ENCODE peak calls at places on chromosomes 7 and 10, in ten cellular contexts. A is lung, U is left ventricle myocardium inferior, W is lower lobe of right lung, E is epithelial cell of esophagus, Z is fibroblast of mammary gland, J is HFF-Myc, O is IMR-90, C is fibroblast of lung, K is pancreas. B is an unnamed sample.

GRCh38 chr10:75496191-75496567 is 64.8 kb downstream of the LRMDA start:
- DNase-seq in A (no peak), U (no peak), W (no peak), E (no peak), Z (no peak), J (no peak), O (no peak), C (no peak), K (no peak), B (no peak)

GRCh38 chr7:77699056-77699455 is 2.8 kb downstream of the RSBN1L start:
- DNase-seq in A (no peak), U (no peak), W (no peak), E (peak), Z (no peak), J (no peak), O (no peak), C (no peak), K (no peak), B (no peak)

GRCh38 chr10:79314761-79315601 is 32.3 kb upstream of the PPIF start:
- DNase-seq in A (no peak), U (no peak), W (peak), E (no peak), Z (peak), J (no peak), O (no peak), C (no peak), K (no peak), B (no peak)

GRCh38 chr10:89792187-89792586 is 90.8 kb downstream of the KIF20B start:
- DNase-seq in A (no peak), U (no peak), W (no peak), E (peak), Z (peak), J (no peak), O (peak), C (peak), K (no peak), B (no peak)

GRCh38 chr7:46146454-46147255 is 225.6 kb upstream of the IGFBP3 start:
- DNase-seq in A (no peak), U (peak), W (no peak), E (no peak), Z (peak), J (no peak), O (peak), C (peak), K (no peak), B (no peak)

GRCh38 chr10:90751107-90751997 is 106.5 kb downstream of the HTR7 start:
- DNase-seq in A (no peak), U (no peak), W (no peak), E (peak), Z (peak), J (no peak), O (peak), C (peak), K (no peak), B (peak)

GRCh38 chr10:3763852-3764625 is 21.0 kb downstream of the KLF6 start:
- DNase-seq in A (no peak), U (no peak), W (no peak), E (peak), Z (peak), J (no peak), O (peak), C (peak), K (no peak), B (no peak)

GRCh38 chr10:117830832-117831231 is 215.9 kb downstream of the RAB11FIP2 start:
- DNase-seq in A (peak), U (no peak), W (no peak), E (no peak), Z (no peak), J (no peak), O (no peak), C (no peak), K (no peak), B (no peak)

GRCh38 chr7:118802726-118803125 is 578.2 kb downstream of the ANKRD7 start:
- DNase-seq in A (no peak), U (no peak), W (no peak), E (no peak), Z (no peak), J (no peak), O (no peak), C (no peak), K (no peak), B (no peak)

GRCh38 chr7:17206354-17206905 is 92.0 kb upstream of the AHR start:
- DNase-seq in A (no peak), U (no peak), W (no peak), E (peak), Z (no peak), J (no peak), O (no peak), C (no peak), K (no peak), B (no peak)

GRCh38 chr7:42340462-42340861 is 103.5 kb upstream of the GLI3 start:
- DNase-seq in A (peak), U (no peak), W (no peak), E (no peak), Z (no peak), J (no peak), O (no peak), C (peak), K (no peak), B (no peak)

GRCh38 chr7:63054191-63054661 is 944.4 kb upstream of the ZNF722 start:
- DNase-seq in A (no peak), U (no peak), W (no peak), E (no peak), Z (no peak), J (no peak), O (no peak), C (no peak), K (no peak), B (no peak)

GRCh38 chr10:69801434-69802315 is at the start of gene COL13A1:
- DNase-seq in A (no peak), U (peak), W (peak), E (peak), Z (peak), J (peak), O (peak), C (peak), K (no peak), B (peak)

GRCh38 chr7:33774762-33775523 is 130.4 kb upstream of the BMPER start:
- DNase-seq in A (peak), U (peak), W (no peak), E (peak), Z (peak), J (no peak), O (peak), C (peak), K (peak), B (peak)

GRCh38 chr10:80498039-80498832 is 39.5 kb upstream of the SH2D4B start:
- DNase-seq in A (no peak), U (no peak), W (no peak), E (no peak), Z (no peak), J (no peak), O (no peak), C (no peak), K (no peak), B (no peak)

GRCh38 chr7:117664047-117664446 is 184.2 kb downstream of the CFTR start:
- DNase-seq in A (no peak), U (no peak), W (no peak), E (no peak), Z (no peak), J (no peak), O (no peak), C (no peak), K (no peak), B (no peak)
- H3K4me3 ChIP-seq in A (no peak), U (no peak), W (no peak), E (no peak), Z (no peak), J (no peak), O (no peak), C (no peak), K (no peak), B (no peak)

GRCh38 chr7:74182453-74183090 is 8.4 kb downstream of the EIF4H start:
- DNase-seq in A (no peak), U (no peak), W (no peak), E (no peak), Z (no peak), J (no peak), O (no peak), C (no peak), K (no peak), B (no peak)

GRCh38 chr7:74185636-74186035 is 11.5 kb downstream of the EIF4H start:
- DNase-seq in A (no peak), U (no peak), W (no peak), E (no peak), Z (peak), J (no peak), O (no peak), C (no peak), K (no peak), B (no peak)

GRCh38 chr7:74183142-74183541 is 9.0 kb downstream of the EIF4H start:
- DNase-seq in A (no peak), U (no peak), W (no peak), E (peak), Z (no peak), J (no peak), O (no peak), C (no peak), K (no peak), B (peak)

GRCh38 chr7:74185016-74185415 is 10.9 kb downstream of the EIF4H start:
- DNase-seq in A (no peak), U (no peak), W (no peak), E (no peak), Z (no peak), J (no peak), O (no peak), C (no peak), K (no peak), B (no peak)

DNA sequence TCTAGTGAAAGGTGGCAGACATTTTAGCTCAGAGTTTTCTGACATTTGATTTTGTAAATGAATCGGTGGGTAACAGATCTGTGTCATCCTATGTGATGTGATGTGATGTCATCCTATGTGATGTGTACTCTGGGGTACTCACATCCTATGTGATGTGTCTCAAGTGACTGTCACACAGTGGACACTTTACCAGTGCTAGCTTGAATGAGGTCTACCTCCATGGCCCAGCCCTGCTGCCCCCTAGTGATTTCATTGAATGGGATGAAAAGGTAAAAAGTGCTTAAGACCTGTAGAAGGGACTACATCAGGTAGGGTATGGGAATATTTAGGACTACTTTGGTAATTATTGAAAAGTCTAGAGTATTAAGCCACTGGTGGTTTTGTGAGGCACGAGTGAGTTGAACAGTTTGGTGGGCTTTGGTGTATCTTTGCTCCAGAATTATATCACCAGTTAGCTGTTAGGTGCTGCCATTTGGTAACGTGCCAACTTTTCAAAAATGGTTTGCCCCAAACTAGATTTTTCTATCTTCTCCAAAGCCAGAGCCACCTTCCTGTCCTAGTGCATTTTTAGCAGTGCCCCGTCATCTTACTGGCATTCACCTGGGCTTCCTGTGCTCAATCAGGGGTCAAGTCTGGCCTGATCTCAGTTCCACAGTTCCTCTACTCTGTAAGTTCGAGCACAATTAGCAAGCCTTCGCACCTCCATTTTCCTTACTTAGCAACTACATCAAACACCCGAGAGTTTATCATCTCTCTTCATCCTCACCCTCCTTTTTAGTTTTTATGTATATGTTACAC is 9.7 kb downstream of the EIF4H start:
- DNase-seq in A (no peak), U (no peak), W (no peak), E (peak), Z (no peak), J (no peak), O (no peak), C (no peak), K (no peak), B (no peak)
- TF ChIP-seq CTCF in A (no peak), U (no peak), W (no peak), E (peak), Z (peak), J (peak), O (peak), C (no peak), K (no peak), B (peak)

GRCh38 chr10:133335238-133336122 is 1.2 kb downstream of the CALY start:
- DNase-seq in A (no peak), U (peak), W (peak), E (no peak), Z (peak), J (peak), O (peak), C (peak), K (no peak), B (no peak)
- H3K4me3 ChIP-seq in A (peak), U (peak), W (peak), E (peak), Z (peak), J (peak), O (peak), C (peak), K (peak), B (peak)

GRCh38 chr7:30504347-30505173 is at the start of gene GGCT:
- DNase-seq in A (peak), U (peak), W (peak), E (peak), Z (peak), J (peak), O (peak), C (peak), K (peak), B (peak)

GRCh38 chr7:30501264-30501663 is 3.4 kb downstream of the GGCT start:
- DNase-seq in A (no peak), U (no peak), W (no peak), E (no peak), Z (no peak), J (no peak), O (no peak), C (no peak), K (no peak), B (no peak)

GRCh38 chr7:30502470-30503251 is 2.0 kb downstream of the GGCT start:
- DNase-seq in A (no peak), U (no peak), W (no peak), E (peak), Z (no peak), J (no peak), O (no peak), C (no peak), K (no peak), B (no peak)

GRCh38 chr7:30503273-30504212 is 1.1 kb downstream of the GGCT start:
- DNase-seq in A (no peak), U (no peak), W (no peak), E (no peak), Z (peak), J (no peak), O (no peak), C (peak), K (no peak), B (no peak)

DNA sequence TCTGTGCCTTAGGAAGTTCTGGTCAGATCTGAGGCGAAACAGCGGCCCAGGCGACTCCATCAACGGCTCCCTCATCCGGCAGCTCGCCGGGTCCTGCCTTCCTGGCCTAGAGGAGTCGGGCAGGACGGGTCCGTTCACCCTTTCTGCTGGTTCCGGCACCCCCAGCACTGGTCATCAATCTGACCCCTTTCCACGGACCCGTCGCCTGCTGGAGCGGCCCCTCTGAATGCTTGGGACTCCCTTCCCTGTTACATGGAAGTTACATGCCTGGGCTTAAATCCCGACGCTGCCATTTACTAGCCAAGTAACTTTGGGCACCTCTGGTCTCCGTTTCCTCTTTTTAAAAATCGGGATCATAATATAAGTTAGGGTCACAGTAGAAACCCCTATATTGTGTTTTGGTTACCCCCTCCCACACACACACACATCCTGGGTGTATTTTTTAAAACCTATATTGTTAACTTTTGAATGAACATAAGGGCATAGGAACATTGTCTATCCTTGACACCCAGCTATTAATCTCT is 607 bp upstream of the GGCT start:
- DNase-seq in A (no peak), U (no peak), W (no peak), E (no peak), Z (no peak), J (no peak), O (no peak), C (no peak), K (no peak), B (no peak)
- TF ChIP-seq CTCF in A (no peak), U (no peak), W (no peak), E (peak), Z (peak), J (no peak), O (no peak), C (no peak), K (no peak), B (no peak)

DNA sequence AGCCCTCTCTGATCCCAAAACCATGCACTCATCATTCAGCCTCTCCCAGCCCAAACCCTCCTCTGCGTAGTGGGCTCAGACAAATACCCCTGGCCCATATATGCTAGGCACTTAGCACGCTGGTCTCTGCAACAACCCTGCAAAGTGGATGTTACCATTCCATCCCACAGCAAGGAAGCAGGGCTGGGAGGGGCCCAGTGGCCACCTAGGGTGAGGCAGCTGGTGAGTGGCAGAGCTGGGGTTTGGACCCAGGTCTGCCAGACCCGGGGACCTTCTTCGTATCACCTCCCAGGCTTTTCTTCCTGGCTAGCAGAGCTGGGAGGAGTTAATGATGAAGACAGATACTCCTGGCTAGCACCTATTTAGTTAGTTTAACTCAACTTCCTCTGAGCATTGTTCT is 33.1 kb upstream of the SLC29A3 start:
- DNase-seq in A (no peak), U (no peak), W (no peak), E (no peak), Z (no peak), J (no peak), O (no peak), C (no peak), K (no peak), B (no peak)
- H3K4me3 ChIP-seq in A (no peak), U (no peak), W (no peak), E (no peak), Z (no peak), J (no peak), O (no peak), C (no peak), K (no peak), B (no peak)

GRCh38 chr7:2157473-2158279 is 75.1 kb downstream of the MAD1L1 start:
- DNase-seq in A (peak), U (peak), W (peak), E (peak), Z (peak), J (peak), O (peak), C (peak), K (no peak), B (peak)

GRCh38 chr7:2158331-2159175 is 74.2 kb downstream of the MAD1L1 start:
- DNase-seq in A (no peak), U (peak), W (peak), E (no peak), Z (no peak), J (no peak), O (no peak), C (no peak), K (no peak), B (no peak)

GRCh38 chr7:2162959-2163358 is 69.8 kb downstream of the MAD1L1 start:
- DNase-seq in A (no peak), U (no peak), W (no peak), E (no peak), Z (peak), J (no peak), O (no peak), C (peak), K (no peak), B (no peak)

GRCh38 chr7:2156756-2157472 is 75.8 kb downstream of the MAD1L1 start:
- DNase-seq in A (no peak), U (peak), W (no peak), E (no peak), Z (no peak), J (no peak), O (no peak), C (no peak), K (no peak), B (no peak)

GRCh38 chr7:2159176-2159520 is 73.6 kb downstream of the MAD1L1 start:
- DNase-seq in A (no peak), U (no peak), W (peak), E (no peak), Z (no peak), J (no peak), O (no peak), C (no peak), K (no peak), B (no peak)
- TF ChIP-seq CTCF in A (no peak), U (no peak), W (no peak), E (no peak), Z (no peak), J (no peak), O (no peak), C (no peak), K (no peak), B (no peak)

DNA sequence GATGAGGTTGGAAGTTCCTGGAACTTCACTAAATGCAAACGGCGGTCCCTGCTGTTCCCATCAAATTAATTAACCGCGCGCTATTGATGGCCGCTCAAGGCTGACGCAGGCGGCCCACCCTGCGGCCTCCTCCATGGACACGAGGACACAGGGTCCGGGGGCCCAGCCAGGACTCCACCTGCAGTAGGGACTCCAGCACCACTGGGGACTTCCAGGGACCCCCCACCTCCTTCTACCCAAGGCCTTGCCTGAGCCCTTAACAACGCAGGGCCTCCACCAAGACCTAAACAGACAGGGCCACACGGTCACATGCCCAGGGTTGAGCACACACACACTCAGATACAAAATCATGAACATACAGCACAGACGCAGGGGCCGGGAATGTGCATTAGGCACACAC is 13.7 kb downstream of the POLL start:
- DNase-seq in A (no peak), U (no peak), W (no peak), E (no peak), Z (no peak), J (no peak), O (no peak), C (no peak), K (no peak), B (no peak)
- H3K4me3 ChIP-seq in A (no peak), U (no peak), W (no peak), E (no peak), Z (no peak), J (no peak), O (no peak), C (no peak), K (no peak), B (no peak)

DNA sequence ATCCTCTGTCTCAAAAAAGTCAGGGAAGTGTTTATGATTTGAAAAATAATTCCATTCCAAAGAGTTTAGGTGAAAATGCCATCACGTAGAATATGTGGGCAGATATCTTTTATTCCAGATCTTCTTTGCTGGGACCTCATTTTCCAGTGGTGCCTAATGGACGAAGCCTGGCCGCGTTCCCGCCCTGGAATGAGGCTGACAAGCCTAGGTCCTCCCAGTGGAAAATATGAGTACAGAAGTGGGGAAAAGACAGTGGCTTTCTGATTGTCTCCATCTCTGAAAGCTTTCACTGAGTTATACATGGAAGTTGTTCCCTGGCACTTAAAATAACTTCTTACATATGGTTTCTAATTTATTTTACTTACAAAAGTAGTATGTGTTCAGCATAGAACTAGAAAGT is 139.4 kb downstream of the TACC2 start:
- DNase-seq in A (no peak), U (peak), W (no peak), E (no peak), Z (no peak), J (no peak), O (peak), C (peak), K (no peak), B (no peak)
- TF ChIP-seq CTCF in A (no peak), U (peak), W (no peak), E (no peak), Z (peak), J (no peak), O (no peak), C (peak), K (no peak), B (no peak)

B was measured in LNCaP clone FGC.